ENCODE peak calls at places on chromosomes 4 and X, in ten cellular contexts. One of them, this sample, is unnamed.

GRCh38 chr4:54015421-54016065 is 48.9 kb downstream of the CHIC2 start:
- DNase-seq in AG04450: no peak
- DNase-seq in GM12878: no peak
- DNase-seq in PC-9: no peak
- DNase-seq in fibroblast of the aortic adventitia: no peak
- DNase-seq in mammary epithelial cell: no peak
- DNase-seq in spleen: no peak
- DNase-seq in hepatocyte: no peak
- DNase-seq in ovary: no peak
- DNase-seq in HCT116: no peak
- DNase-seq in this sample: no peak

GRCh38 chr4:83866821-83867220 is 330.9 kb downstream of the GPAT3 start:
- DNase-seq in AG04450: no peak
- DNase-seq in GM12878: no peak
- DNase-seq in PC-9: no peak
- DNase-seq in fibroblast of the aortic adventitia: no peak
- DNase-seq in mammary epithelial cell: no peak
- DNase-seq in spleen: no peak
- DNase-seq in hepatocyte: no peak
- DNase-seq in ovary: no peak
- DNase-seq in HCT116: no peak
- DNase-seq in this sample: no peak

GRCh38 chr4:177511611-177512010 is 69.4 kb upstream of the AGA start:
- DNase-seq in AG04450: no peak
- DNase-seq in GM12878: no peak
- DNase-seq in PC-9: peak; percentile 56
- DNase-seq in fibroblast of the aortic adventitia: no peak
- DNase-seq in mammary epithelial cell: peak; percentile 77
- DNase-seq in spleen: no peak
- DNase-seq in hepatocyte: peak; percentile 41
- DNase-seq in ovary: no peak
- DNase-seq in HCT116: peak; percentile 27
- DNase-seq in this sample: no peak

GRCh38 chrX:23779025-23779424 is 3.9 kb upstream of the SAT1 start:
- DNase-seq in AG04450: no peak
- DNase-seq in GM12878: no peak
- DNase-seq in PC-9: no peak
- DNase-seq in fibroblast of the aortic adventitia: peak; percentile 58
- DNase-seq in mammary epithelial cell: peak; percentile 92
- DNase-seq in spleen: no peak
- DNase-seq in hepatocyte: no peak
- DNase-seq in ovary: no peak
- DNase-seq in HCT116: no peak
- DNase-seq in this sample: no peak

GRCh38 chrX:130260316-130260715 is 8.4 kb downstream of the ZNF280C start:
- DNase-seq in AG04450: no peak
- DNase-seq in GM12878: no peak
- DNase-seq in PC-9: no peak
- DNase-seq in fibroblast of the aortic adventitia: no peak
- DNase-seq in mammary epithelial cell: no peak
- DNase-seq in spleen: no peak
- DNase-seq in hepatocyte: no peak
- DNase-seq in ovary: no peak
- DNase-seq in HCT116: peak; percentile 4
- DNase-seq in this sample: no peak

GRCh38 chr4:77268108-77268507 is 111.1 kb downstream of the CCNG2 start:
- DNase-seq in AG04450: no peak
- DNase-seq in GM12878: no peak
- DNase-seq in PC-9: no peak
- DNase-seq in fibroblast of the aortic adventitia: no peak
- DNase-seq in mammary epithelial cell: no peak
- DNase-seq in spleen: no peak
- DNase-seq in hepatocyte: no peak
- DNase-seq in ovary: no peak
- DNase-seq in HCT116: no peak
- DNase-seq in this sample: no peak

GRCh38 chrX:9997041-9997440 is 29.9 kb downstream of the CLDN34 start:
- DNase-seq in AG04450: no peak
- DNase-seq in GM12878: no peak
- DNase-seq in PC-9: no peak
- DNase-seq in fibroblast of the aortic adventitia: no peak
- DNase-seq in mammary epithelial cell: no peak
- DNase-seq in spleen: no peak
- DNase-seq in hepatocyte: no peak
- DNase-seq in ovary: no peak
- DNase-seq in HCT116: no peak
- DNase-seq in this sample: no peak

GRCh38 chr4:47010347-47011188 is 17.2 kb upstream of the GABRA4 start:
- DNase-seq in AG04450: no peak
- DNase-seq in GM12878: peak; percentile 54
- DNase-seq in PC-9: no peak
- DNase-seq in fibroblast of the aortic adventitia: no peak
- DNase-seq in mammary epithelial cell: no peak
- DNase-seq in spleen: no peak
- DNase-seq in hepatocyte: no peak
- DNase-seq in ovary: no peak
- DNase-seq in HCT116: no peak
- DNase-seq in this sample: no peak

GRCh38 chr4:101835121-101835904 is 44.8 kb downstream of the BANK1 start:
- DNase-seq in AG04450: no peak
- DNase-seq in GM12878: no peak
- DNase-seq in PC-9: peak; percentile 32
- DNase-seq in fibroblast of the aortic adventitia: peak; percentile 69
- DNase-seq in mammary epithelial cell: peak; percentile 64
- DNase-seq in spleen: no peak
- DNase-seq in hepatocyte: peak; percentile 15
- DNase-seq in ovary: no peak
- DNase-seq in HCT116: no peak
- DNase-seq in this sample: no peak

GRCh38 chr4:41883988-41884737 is 51.1 kb upstream of the TMEM33 start:
- DNase-seq in AG04450: no peak
- DNase-seq in GM12878: no peak
- DNase-seq in PC-9: no peak
- DNase-seq in fibroblast of the aortic adventitia: no peak
- DNase-seq in mammary epithelial cell: no peak
- DNase-seq in spleen: no peak
- DNase-seq in hepatocyte: no peak
- DNase-seq in ovary: no peak
- DNase-seq in HCT116: no peak
- DNase-seq in this sample: no peak

GRCh38 chr4:176357359-176358082 is 37.8 kb downstream of the SPCS3 start:
- DNase-seq in AG04450: no peak
- DNase-seq in GM12878: peak; percentile 48
- DNase-seq in PC-9: no peak
- DNase-seq in fibroblast of the aortic adventitia: no peak
- DNase-seq in mammary epithelial cell: no peak
- DNase-seq in spleen: no peak
- DNase-seq in hepatocyte: no peak
- DNase-seq in ovary: no peak
- DNase-seq in HCT116: no peak
- DNase-seq in this sample: no peak

GRCh38 chrX:143633530-143634372 is 2.1 kb downstream of the SLITRK4 start:
- DNase-seq in AG04450: no peak
- DNase-seq in GM12878: no peak
- DNase-seq in PC-9: no peak
- DNase-seq in fibroblast of the aortic adventitia: no peak
- DNase-seq in mammary epithelial cell: no peak
- DNase-seq in spleen: no peak
- DNase-seq in hepatocyte: peak; percentile 26
- DNase-seq in ovary: no peak
- DNase-seq in HCT116: no peak
- DNase-seq in this sample: no peak

GRCh38 chr4:38601244-38601915 is 62.6 kb upstream of the KLF3 start:
- DNase-seq in AG04450: peak; percentile 21
- DNase-seq in GM12878: no peak
- DNase-seq in PC-9: peak; percentile 30
- DNase-seq in fibroblast of the aortic adventitia: peak; percentile 49
- DNase-seq in mammary epithelial cell: peak; percentile 31
- DNase-seq in spleen: no peak
- DNase-seq in hepatocyte: no peak
- DNase-seq in ovary: no peak
- DNase-seq in HCT116: no peak
- DNase-seq in this sample: no peak

GRCh38 chrX:1657367-1658082 is 42.7 kb downstream of the ASMT start:
- DNase-seq in AG04450: no peak
- DNase-seq in GM12878: peak; percentile 62
- DNase-seq in PC-9: no peak
- DNase-seq in fibroblast of the aortic adventitia: peak; percentile 16
- DNase-seq in mammary epithelial cell: peak; percentile 82
- DNase-seq in spleen: peak; percentile 86
- DNase-seq in hepatocyte: no peak
- DNase-seq in ovary: no peak
- DNase-seq in HCT116: no peak
- DNase-seq in this sample: no peak

GRCh38 chr4:131644619-131645018 is 1504.5 kb upstream of the PCDH10 start:
- DNase-seq in AG04450: no peak
- DNase-seq in GM12878: no peak
- DNase-seq in PC-9: peak; percentile 1
- DNase-seq in fibroblast of the aortic adventitia: peak; percentile 32
- DNase-seq in mammary epithelial cell: peak; percentile 45
- DNase-seq in spleen: no peak
- DNase-seq in hepatocyte: peak; percentile 26
- DNase-seq in ovary: no peak
- DNase-seq in HCT116: peak; percentile 35
- DNase-seq in this sample: no peak

GRCh38 chr4:4388836-4389575 is 2.1 kb downstream of the NSG1 start:
- DNase-seq in AG04450: no peak
- DNase-seq in GM12878: no peak
- DNase-seq in PC-9: no peak
- DNase-seq in fibroblast of the aortic adventitia: no peak
- DNase-seq in mammary epithelial cell: no peak
- DNase-seq in spleen: no peak
- DNase-seq in hepatocyte: no peak
- DNase-seq in ovary: no peak
- DNase-seq in HCT116: no peak
- DNase-seq in this sample: no peak

GRCh38 chr4:23297327-23297726 is 592.5 kb downstream of the PPARGC1A start:
- DNase-seq in AG04450: no peak
- DNase-seq in GM12878: no peak
- DNase-seq in PC-9: no peak
- DNase-seq in fibroblast of the aortic adventitia: no peak
- DNase-seq in mammary epithelial cell: no peak
- DNase-seq in spleen: no peak
- DNase-seq in hepatocyte: no peak
- DNase-seq in ovary: no peak
- DNase-seq in HCT116: no peak
- DNase-seq in this sample: no peak
- TF ChIP-seq CTCF in AG04450: no peak
- TF ChIP-seq CTCF in GM12878: no peak
- TF ChIP-seq CTCF in PC-9: no peak
- TF ChIP-seq CTCF in fibroblast of the aortic adventitia: no peak
- TF ChIP-seq CTCF in mammary epithelial cell: no peak
- TF ChIP-seq CTCF in spleen: no peak
- TF ChIP-seq CTCF in hepatocyte: no peak
- TF ChIP-seq CTCF in ovary: no peak
- TF ChIP-seq CTCF in HCT116: no peak
- TF ChIP-seq CTCF in this sample: no peak

DNA sequence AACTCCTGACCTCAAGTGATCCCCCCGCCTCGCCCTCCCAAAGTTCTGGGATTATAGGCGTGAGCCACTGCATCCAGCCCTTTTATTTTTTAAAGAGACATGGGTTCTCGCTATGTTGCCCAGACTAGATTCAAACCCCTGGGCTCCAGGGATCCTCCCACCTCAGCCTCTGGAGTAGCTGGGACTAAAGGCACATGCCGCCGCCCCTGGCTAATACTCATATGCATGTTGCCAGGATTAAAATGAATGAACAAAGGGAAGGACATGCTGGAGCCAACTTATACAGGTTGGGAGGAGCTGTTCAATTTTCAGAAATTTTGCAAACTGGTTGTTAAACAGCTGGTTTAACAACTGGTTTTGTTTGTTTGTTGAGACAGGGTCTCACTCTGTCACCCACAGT is 1.4 kb upstream of the FTSJ1 start:
- DNase-seq in AG04450: no peak
- DNase-seq in GM12878: no peak
- DNase-seq in PC-9: no peak
- DNase-seq in fibroblast of the aortic adventitia: no peak
- DNase-seq in mammary epithelial cell: no peak
- DNase-seq in spleen: no peak
- DNase-seq in hepatocyte: no peak
- DNase-seq in ovary: no peak
- DNase-seq in HCT116: no peak
- DNase-seq in this sample: no peak
- H3K4me3 ChIP-seq in AG04450: no peak overlapping the region
- H3K4me3 ChIP-seq in GM12878: no peak overlapping the region
- H3K4me3 ChIP-seq in PC-9: peak overlapping the region; percentile 64
- H3K4me3 ChIP-seq in fibroblast of the aortic adventitia: no peak overlapping the region
- H3K4me3 ChIP-seq in mammary epithelial cell: peak overlapping the region; percentile 67
- H3K4me3 ChIP-seq in spleen: no peak overlapping the region
- H3K4me3 ChIP-seq in hepatocyte: no peak overlapping the region
- H3K4me3 ChIP-seq in ovary: no peak overlapping the region
- H3K4me3 ChIP-seq in HCT116: peak overlapping the region; percentile 79
- H3K4me3 ChIP-seq in this sample: no peak overlapping the region

GRCh38 chrX:112642349-112642748 is 37.4 kb downstream of the LHFPL1 start:
- DNase-seq in AG04450: peak; percentile 23
- DNase-seq in GM12878: no peak
- DNase-seq in PC-9: peak; percentile 18
- DNase-seq in fibroblast of the aortic adventitia: peak; percentile 72
- DNase-seq in mammary epithelial cell: peak; percentile 43
- DNase-seq in spleen: no peak
- DNase-seq in hepatocyte: peak; percentile 77
- DNase-seq in ovary: no peak
- DNase-seq in HCT116: peak; percentile 21
- DNase-seq in this sample: no peak
- TF ChIP-seq CTCF in AG04450: peak; percentile 66
- TF ChIP-seq CTCF in GM12878: peak; percentile 80
- TF ChIP-seq CTCF in PC-9: peak; percentile 72
- TF ChIP-seq CTCF in fibroblast of the aortic adventitia: peak; percentile 79
- TF ChIP-seq CTCF in mammary epithelial cell: peak; percentile 81
- TF ChIP-seq CTCF in spleen: peak; percentile 64
- TF ChIP-seq CTCF in hepatocyte: peak; percentile 92
- TF ChIP-seq CTCF in ovary: no peak
- TF ChIP-seq CTCF in HCT116: peak; percentile 20
- TF ChIP-seq CTCF in this sample: peak; percentile 69

DNA sequence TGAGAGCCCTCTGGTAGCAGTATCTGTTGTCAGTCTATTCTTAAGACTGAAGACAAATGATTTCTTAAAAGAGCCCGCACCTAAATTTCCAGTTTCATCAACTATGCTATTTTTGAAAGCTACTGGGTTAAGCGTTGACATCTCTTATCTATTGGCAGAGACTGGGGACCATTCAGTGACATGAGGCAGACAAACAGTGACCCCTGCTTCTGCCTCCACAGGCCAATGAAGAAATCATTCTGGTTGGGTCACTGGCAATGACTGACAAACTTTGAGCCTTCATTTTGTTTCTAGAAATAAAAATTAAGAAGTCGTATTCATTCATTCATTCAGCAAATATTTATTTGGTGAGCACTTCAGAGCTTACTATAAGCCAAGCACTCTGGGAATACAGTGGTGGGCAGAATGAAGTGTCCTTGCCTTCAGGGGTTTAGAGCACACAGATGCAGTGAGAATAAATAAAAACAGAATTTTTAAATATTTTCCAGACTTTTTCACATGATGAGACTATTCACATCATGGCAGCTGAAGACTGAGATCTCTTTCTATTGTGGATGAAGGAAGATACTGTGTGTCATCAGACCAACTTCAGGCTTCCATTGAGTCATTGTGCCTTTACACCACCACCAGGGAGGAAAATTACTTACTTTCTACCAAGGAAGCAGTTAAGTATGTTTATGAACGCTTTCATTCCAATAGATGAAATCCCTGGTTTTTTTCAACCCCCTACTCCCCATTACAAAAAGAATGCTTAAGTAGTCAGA is 36.0 kb downstream of the SORBS2 start:
- DNase-seq in AG04450: no peak
- DNase-seq in GM12878: no peak
- DNase-seq in PC-9: no peak
- DNase-seq in fibroblast of the aortic adventitia: no peak
- DNase-seq in mammary epithelial cell: no peak
- DNase-seq in spleen: no peak
- DNase-seq in hepatocyte: no peak
- DNase-seq in ovary: no peak
- DNase-seq in HCT116: no peak
- DNase-seq in this sample: no peak
- H3K4me3 ChIP-seq in AG04450: no peak overlapping the region
- H3K4me3 ChIP-seq in GM12878: no peak overlapping the region
- H3K4me3 ChIP-seq in PC-9: peak overlapping the region; percentile 11
- H3K4me3 ChIP-seq in fibroblast of the aortic adventitia: no peak overlapping the region
- H3K4me3 ChIP-seq in mammary epithelial cell: no peak overlapping the region
- H3K4me3 ChIP-seq in spleen: no peak overlapping the region
- H3K4me3 ChIP-seq in hepatocyte: no peak overlapping the region
- H3K4me3 ChIP-seq in ovary: no peak overlapping the region
- H3K4me3 ChIP-seq in HCT116: no peak overlapping the region
- H3K4me3 ChIP-seq in this sample: peak overlapping the region; percentile 61